ENCODE peak calls at places on chromosomes 12 and 14, in nine cellular contexts. One of them, this sample, is unnamed.

GRCh38 chr12:16530268-16530865 is 75.6 kb downstream of the LMO3 start:
- DNase-seq in endodermal cell: no peak
- DNase-seq in AG09319: no peak
- DNase-seq in fibroblast of the aortic adventitia: no peak
- DNase-seq in dorsolateral prefrontal cortex: no peak
- DNase-seq in astrocyte: no peak
- DNase-seq in neural crest cell: no peak
- DNase-seq in GM13976: no peak
- DNase-seq in breast epithelium: no peak
- DNase-seq in this sample: no peak

GRCh38 chr14:91297081-91297711 is 52.7 kb upstream of the GPR68 start:
- DNase-seq in neural crest cell: no peak
- DNase-seq in astrocyte: no peak
- DNase-seq in fibroblast of the aortic adventitia: no peak
- DNase-seq in endodermal cell: no peak
- DNase-seq in breast epithelium: no peak
- DNase-seq in GM13976: no peak
- DNase-seq in dorsolateral prefrontal cortex: no peak
- DNase-seq in AG09319: no peak
- DNase-seq in this sample: no peak

GRCh38 chr14:31489680-31490079 is 1.8 kb upstream of the GPR33 start:
- DNase-seq in GM13976: peak; percentile 40
- DNase-seq in fibroblast of the aortic adventitia: no peak
- DNase-seq in AG09319: no peak
- DNase-seq in astrocyte: no peak
- DNase-seq in endodermal cell: no peak
- DNase-seq in breast epithelium: no peak
- DNase-seq in neural crest cell: no peak
- DNase-seq in dorsolateral prefrontal cortex: no peak
- DNase-seq in this sample: no peak

GRCh38 chr14:69281450-69282169 is 21.7 kb downstream of the GALNT16 start:
- DNase-seq in endodermal cell: peak; percentile 29
- DNase-seq in astrocyte: no peak
- DNase-seq in fibroblast of the aortic adventitia: no peak
- DNase-seq in dorsolateral prefrontal cortex: no peak
- DNase-seq in breast epithelium: no peak
- DNase-seq in GM13976: peak; percentile 67
- DNase-seq in neural crest cell: no peak
- DNase-seq in AG09319: no peak
- DNase-seq in this sample: no peak

GRCh38 chr12:54658306-54659264 is 10.4 kb upstream of the DCD start:
- DNase-seq in neural crest cell: peak; percentile 46
- DNase-seq in AG09319: no peak
- DNase-seq in breast epithelium: no peak
- DNase-seq in GM13976: peak; percentile 76
- DNase-seq in fibroblast of the aortic adventitia: peak; percentile 16
- DNase-seq in astrocyte: no peak
- DNase-seq in endodermal cell: peak; percentile 98
- DNase-seq in dorsolateral prefrontal cortex: no peak
- DNase-seq in this sample: peak; percentile 71

GRCh38 chr12:24705741-24706358 is 243.1 kb downstream of the BCAT1 start:
- DNase-seq in breast epithelium: no peak
- DNase-seq in astrocyte: peak; percentile 43
- DNase-seq in AG09319: no peak
- DNase-seq in fibroblast of the aortic adventitia: peak; percentile 60
- DNase-seq in neural crest cell: no peak
- DNase-seq in GM13976: peak; percentile 63
- DNase-seq in endodermal cell: no peak
- DNase-seq in dorsolateral prefrontal cortex: no peak
- DNase-seq in this sample: peak; percentile 6

GRCh38 chr12:241266-241665 is 21.4 kb downstream of the SLC6A13 start:
- DNase-seq in GM13976: no peak
- DNase-seq in neural crest cell: no peak
- DNase-seq in dorsolateral prefrontal cortex: no peak
- DNase-seq in astrocyte: no peak
- DNase-seq in AG09319: no peak
- DNase-seq in breast epithelium: no peak
- DNase-seq in endodermal cell: no peak
- DNase-seq in fibroblast of the aortic adventitia: no peak
- DNase-seq in this sample: no peak

GRCh38 chr14:29741909-29742401 is 185.7 kb downstream of the PRKD1 start:
- DNase-seq in dorsolateral prefrontal cortex: no peak
- DNase-seq in astrocyte: peak; percentile 84
- DNase-seq in endodermal cell: no peak
- DNase-seq in fibroblast of the aortic adventitia: peak; percentile 91
- DNase-seq in neural crest cell: no peak
- DNase-seq in GM13976: no peak
- DNase-seq in AG09319: no peak
- DNase-seq in breast epithelium: no peak
- DNase-seq in this sample: no peak

GRCh38 chr12:79407671-79408622 is 282.8 kb downstream of the PAWR start:
- DNase-seq in astrocyte: peak; percentile 79
- DNase-seq in endodermal cell: peak; percentile 90
- DNase-seq in AG09319: peak; percentile 73
- DNase-seq in GM13976: peak; percentile 20
- DNase-seq in neural crest cell: peak; percentile 9
- DNase-seq in breast epithelium: peak; percentile 54
- DNase-seq in dorsolateral prefrontal cortex: peak; percentile 35
- DNase-seq in fibroblast of the aortic adventitia: peak; percentile 94
- DNase-seq in this sample: peak; percentile 26

GRCh38 chr14:73753043-73753886 is 39.1 kb upstream of the PNMA1 start:
- DNase-seq in astrocyte: no peak
- DNase-seq in AG09319: no peak
- DNase-seq in GM13976: no peak
- DNase-seq in endodermal cell: peak; percentile 57
- DNase-seq in neural crest cell: no peak
- DNase-seq in fibroblast of the aortic adventitia: peak; percentile 33
- DNase-seq in breast epithelium: no peak
- DNase-seq in dorsolateral prefrontal cortex: no peak
- DNase-seq in this sample: peak; percentile 66

GRCh38 chr14:98345186-98345585 is 926.8 kb downstream of the BCL11B start:
- DNase-seq in endodermal cell: no peak
- DNase-seq in astrocyte: peak; percentile 65
- DNase-seq in fibroblast of the aortic adventitia: no peak
- DNase-seq in neural crest cell: no peak
- DNase-seq in GM13976: no peak
- DNase-seq in dorsolateral prefrontal cortex: no peak
- DNase-seq in breast epithelium: no peak
- DNase-seq in AG09319: no peak
- DNase-seq in this sample: no peak

GRCh38 chr14:60845523-60845922 is 111.0 kb downstream of the MNAT1 start:
- DNase-seq in astrocyte: no peak
- DNase-seq in GM13976: peak; percentile 47
- DNase-seq in breast epithelium: no peak
- DNase-seq in AG09319: no peak
- DNase-seq in dorsolateral prefrontal cortex: no peak
- DNase-seq in fibroblast of the aortic adventitia: no peak
- DNase-seq in neural crest cell: no peak
- DNase-seq in endodermal cell: no peak
- DNase-seq in this sample: no peak

GRCh38 chr14:62807636-62808035 is 237.6 kb downstream of the KCNH5 start:
- DNase-seq in astrocyte: no peak
- DNase-seq in endodermal cell: no peak
- DNase-seq in neural crest cell: no peak
- DNase-seq in GM13976: no peak
- DNase-seq in AG09319: no peak
- DNase-seq in breast epithelium: no peak
- DNase-seq in fibroblast of the aortic adventitia: no peak
- DNase-seq in dorsolateral prefrontal cortex: no peak
- DNase-seq in this sample: no peak
- TF ChIP-seq CTCF in astrocyte: no peak
- TF ChIP-seq CTCF in endodermal cell: no peak
- TF ChIP-seq CTCF in neural crest cell: no peak
- TF ChIP-seq CTCF in GM13976: no peak
- TF ChIP-seq CTCF in AG09319: no peak
- TF ChIP-seq CTCF in breast epithelium: no peak
- TF ChIP-seq CTCF in fibroblast of the aortic adventitia: no peak
- TF ChIP-seq CTCF in dorsolateral prefrontal cortex: no peak
- TF ChIP-seq CTCF in this sample: no peak

DNA sequence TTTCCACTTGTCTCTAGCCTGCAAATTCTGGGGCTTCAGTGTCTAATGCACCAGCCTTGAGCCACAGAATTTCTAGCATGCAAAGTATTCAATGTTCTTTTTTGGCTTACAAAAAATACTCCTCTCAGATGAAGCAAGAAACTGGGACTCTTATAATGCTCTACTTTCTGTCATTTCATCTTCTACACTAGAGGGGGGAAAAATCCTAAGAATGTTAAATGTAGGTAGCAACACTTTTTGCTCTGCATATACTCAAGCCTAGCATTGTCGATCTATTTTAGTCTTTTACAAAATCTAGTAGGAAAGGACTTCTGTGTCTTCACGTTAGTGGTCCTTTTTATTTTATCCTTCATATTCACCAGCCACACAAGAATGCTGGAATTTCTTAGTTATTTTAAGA is 253.1 kb upstream of the FLRT2 start:
- DNase-seq in AG09319: no peak
- DNase-seq in endodermal cell: no peak
- DNase-seq in dorsolateral prefrontal cortex: no peak
- DNase-seq in fibroblast of the aortic adventitia: peak; percentile 53
- DNase-seq in GM13976: no peak
- DNase-seq in breast epithelium: no peak
- DNase-seq in neural crest cell: no peak
- DNase-seq in astrocyte: no peak
- DNase-seq in this sample: no peak
- TF ChIP-seq CTCF in AG09319: no peak
- TF ChIP-seq CTCF in endodermal cell: no peak
- TF ChIP-seq CTCF in dorsolateral prefrontal cortex: no peak
- TF ChIP-seq CTCF in fibroblast of the aortic adventitia: peak; percentile 9
- TF ChIP-seq CTCF in GM13976: no peak
- TF ChIP-seq CTCF in breast epithelium: no peak
- TF ChIP-seq CTCF in neural crest cell: no peak
- TF ChIP-seq CTCF in astrocyte: no peak
- TF ChIP-seq CTCF in this sample: no peak

GRCh38 chr12:132033627-132034026 is 83.9 kb downstream of the EP400 start:
- DNase-seq in astrocyte: no peak
- DNase-seq in endodermal cell: no peak
- DNase-seq in fibroblast of the aortic adventitia: no peak
- DNase-seq in AG09319: no peak
- DNase-seq in dorsolateral prefrontal cortex: no peak
- DNase-seq in neural crest cell: no peak
- DNase-seq in GM13976: no peak
- DNase-seq in breast epithelium: no peak
- DNase-seq in this sample: no peak

GRCh38 chr12:132028111-132028510 is 78.4 kb downstream of the EP400 start:
- DNase-seq in dorsolateral prefrontal cortex: no peak
- DNase-seq in endodermal cell: no peak
- DNase-seq in neural crest cell: no peak
- DNase-seq in breast epithelium: no peak
- DNase-seq in AG09319: no peak
- DNase-seq in GM13976: no peak
- DNase-seq in astrocyte: no peak
- DNase-seq in fibroblast of the aortic adventitia: no peak
- DNase-seq in this sample: no peak

GRCh38 chr12:132027636-132028035 is 77.9 kb downstream of the EP400 start:
- DNase-seq in AG09319: no peak
- DNase-seq in fibroblast of the aortic adventitia: no peak
- DNase-seq in GM13976: no peak
- DNase-seq in dorsolateral prefrontal cortex: no peak
- DNase-seq in breast epithelium: no peak
- DNase-seq in endodermal cell: no peak
- DNase-seq in neural crest cell: no peak
- DNase-seq in astrocyte: no peak
- DNase-seq in this sample: no peak

GRCh38 chr12:132029503-132030300 is 80.0 kb downstream of the EP400 start:
- DNase-seq in GM13976: no peak
- DNase-seq in dorsolateral prefrontal cortex: no peak
- DNase-seq in AG09319: no peak
- DNase-seq in astrocyte: no peak
- DNase-seq in breast epithelium: no peak
- DNase-seq in fibroblast of the aortic adventitia: no peak
- DNase-seq in neural crest cell: no peak
- DNase-seq in endodermal cell: peak; percentile 75
- DNase-seq in this sample: no peak

DNA sequence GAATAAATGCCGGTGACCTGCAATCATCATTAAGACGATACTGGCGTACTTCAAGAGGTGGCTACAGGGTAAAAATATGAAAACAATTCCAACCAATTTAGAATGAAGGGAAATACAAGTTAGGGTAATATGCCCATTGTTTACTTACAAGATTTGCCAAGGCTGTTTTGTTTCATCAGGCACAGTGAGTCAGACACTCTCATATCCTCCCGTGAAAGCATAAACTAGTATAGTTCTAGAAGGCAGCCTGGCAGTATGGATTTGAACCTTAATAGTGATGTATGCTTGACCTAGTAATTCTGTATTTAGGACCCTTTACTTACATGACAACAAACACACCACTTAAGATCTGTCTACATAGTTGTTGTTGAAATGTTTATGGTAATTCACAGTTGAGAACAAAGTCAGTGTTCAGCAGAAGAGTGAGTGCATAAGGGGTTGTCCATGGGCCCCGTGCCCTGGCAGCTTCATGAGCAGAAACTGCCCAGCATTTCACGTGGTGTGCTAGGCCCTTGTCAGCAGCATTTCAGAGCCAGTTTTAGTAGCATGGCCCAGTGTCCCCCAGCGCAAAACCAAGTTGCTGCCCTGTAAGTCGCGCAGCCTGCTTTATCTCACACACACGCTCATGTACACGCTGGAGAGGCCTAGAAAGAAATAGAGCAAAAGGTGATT is 80.8 kb downstream of the EP400 start:
- DNase-seq in neural crest cell: no peak
- DNase-seq in AG09319: no peak
- DNase-seq in breast epithelium: no peak
- DNase-seq in endodermal cell: no peak
- DNase-seq in astrocyte: no peak
- DNase-seq in GM13976: no peak
- DNase-seq in dorsolateral prefrontal cortex: peak; percentile 78
- DNase-seq in fibroblast of the aortic adventitia: peak; percentile 33
- DNase-seq in this sample: no peak
- TF ChIP-seq CTCF in neural crest cell: no peak
- TF ChIP-seq CTCF in AG09319: no peak
- TF ChIP-seq CTCF in breast epithelium: no peak
- TF ChIP-seq CTCF in endodermal cell: no peak
- TF ChIP-seq CTCF in astrocyte: no peak
- TF ChIP-seq CTCF in GM13976: no peak
- TF ChIP-seq CTCF in dorsolateral prefrontal cortex: no peak
- TF ChIP-seq CTCF in fibroblast of the aortic adventitia: no peak
- TF ChIP-seq CTCF in this sample: no peak

DNA sequence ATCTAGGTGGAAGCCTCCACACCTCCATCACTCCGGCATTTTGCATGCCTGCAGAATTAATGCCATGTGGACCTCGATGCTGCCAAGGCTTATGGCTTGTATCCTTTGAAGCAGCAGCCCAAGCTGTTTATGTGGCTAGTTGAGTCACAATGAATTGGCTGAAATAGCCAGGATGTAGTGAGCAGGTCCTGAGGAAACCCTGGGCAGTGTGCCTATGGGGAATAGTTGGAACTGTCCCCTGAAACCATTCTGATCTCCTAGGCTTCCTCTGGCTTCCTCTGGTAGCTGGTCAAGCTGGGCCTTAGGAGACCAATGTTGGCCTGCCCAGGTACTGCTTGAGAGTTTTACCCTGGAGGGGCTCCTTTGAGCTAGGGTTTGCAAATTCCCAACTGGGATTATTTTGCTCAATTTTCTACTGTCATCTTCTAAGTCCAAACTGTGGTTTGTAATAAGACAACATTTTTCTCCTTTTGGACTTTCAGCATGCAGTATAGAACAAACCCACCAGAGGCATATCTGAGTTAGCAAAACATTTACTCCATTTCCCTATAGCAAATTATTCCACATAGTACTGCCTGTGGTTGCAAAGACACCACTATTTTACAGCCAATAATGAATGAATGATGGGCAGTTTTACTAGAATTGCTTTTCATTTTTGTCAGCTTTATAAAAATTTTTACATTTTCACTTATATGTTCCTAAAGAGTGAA is 85.1 kb upstream of the AMIGO2 start:
- DNase-seq in astrocyte: peak; percentile 81
- DNase-seq in fibroblast of the aortic adventitia: peak; percentile 93
- DNase-seq in neural crest cell: no peak
- DNase-seq in breast epithelium: no peak
- DNase-seq in AG09319: peak; percentile 67
- DNase-seq in dorsolateral prefrontal cortex: no peak
- DNase-seq in endodermal cell: no peak
- DNase-seq in GM13976: no peak
- DNase-seq in this sample: no peak
- TF ChIP-seq CTCF in astrocyte: no peak
- TF ChIP-seq CTCF in fibroblast of the aortic adventitia: peak; percentile 42
- TF ChIP-seq CTCF in neural crest cell: peak; percentile 15
- TF ChIP-seq CTCF in breast epithelium: no peak
- TF ChIP-seq CTCF in AG09319: no peak
- TF ChIP-seq CTCF in dorsolateral prefrontal cortex: no peak
- TF ChIP-seq CTCF in endodermal cell: peak; percentile 43
- TF ChIP-seq CTCF in GM13976: no peak
- TF ChIP-seq CTCF in this sample: no peak

This sample was measured in activated CD8-positive, alpha-beta T cell treated with anti-CD3 and anti-CD28 coated beads for 36 hours.